ENCODE peak calls at places on chromosomes 2 and 18, in six cellular contexts. X, W, Y, G, T and Q are unnamed samples.

GRCh38 chr2:15546297-15547098 is 14.6 kb downstream of the NBAS start:
- DNase-seq in X (no peak), W (no peak), Y (no peak), G (no peak), T (no peak), Q (no peak)

GRCh38 chr2:19932928-19933327 is 31.1 kb upstream of the TTC32 start:
- DNase-seq in X (no peak), W (no peak), Y (no peak), G (no peak), T (no peak), Q (no peak)

GRCh38 chr2:15092691-15093090 is 460.2 kb downstream of the LRATD1 start:
- DNase-seq in X (no peak), W (no peak), Y (no peak), G (no peak), T (no peak), Q (no peak)

GRCh38 chr2:200962821-200963128 is 685 bp downstream of the ORC2 start:
- DNase-seq in X (no peak), W (no peak), Y (no peak), G (no peak), T (no peak), Q (no peak)

GRCh38 chr2:68710756-68711155 is 23.9 kb upstream of the ARHGAP25 start:
- DNase-seq in X (no peak), W (no peak), Y (no peak), G (no peak), T (no peak), Q (no peak)

GRCh38 chr2:75964646-75965045 is 253.9 kb upstream of the GCFC2 start:
- DNase-seq in X (no peak), W (no peak), Y (no peak), G (no peak), T (no peak), Q (no peak)

GRCh38 chr2:209426432-209426831 is 2.6 kb downstream of the MAP2 start:
- DNase-seq in X (no peak), W (no peak), Y (peak; percentile 23), G (no peak), T (no peak), Q (no peak)

GRCh38 chr2:71615769-71616730 is 162.7 kb downstream of the DYSF start:
- DNase-seq in X (no peak), W (no peak), Y (no peak), G (no peak), T (no peak), Q (peak; percentile 8)

GRCh38 chr18:66735933-66736332 is 132.0 kb upstream of the CDH19 start:
- DNase-seq in X (no peak), W (no peak), Y (no peak), G (no peak), T (no peak), Q (no peak)

GRCh38 chr2:142220901-142221300 is 90.1 kb upstream of the LRP1B start:
- DNase-seq in X (no peak), W (no peak), Y (no peak), G (no peak), T (no peak), Q (no peak)

GRCh38 chr2:217555075-217555876 is 447.5 kb downstream of the TNS1 start:
- DNase-seq in X (no peak), W (no peak), Y (no peak), G (no peak), T (no peak), Q (peak; percentile 46)

GRCh38 chr2:36271266-36271665 is 84.3 kb upstream of the CRIM1 start:
- DNase-seq in X (no peak), W (no peak), Y (no peak), G (no peak), T (no peak), Q (no peak)

GRCh38 chr2:165563468-165564225 is 94.1 kb downstream of the CSRNP3 start:
- DNase-seq in X (peak; percentile 34), W (no peak), Y (peak; percentile 29), G (no peak), T (no peak), Q (no peak)

GRCh38 chr2:99340669-99341236 is 3.6 kb downstream of the EIF5B start:
- DNase-seq in X (no peak), W (no peak), Y (no peak), G (no peak), T (no peak), Q (no peak)

GRCh38 chr2:30148850-30149249 is 2.0 kb downstream of the YPEL5 start:
- DNase-seq in X (peak; percentile 32), W (no peak), Y (no peak), G (no peak), T (no peak), Q (no peak)

GRCh38 chr2:774436-774835 is 97.2 kb upstream of the TMEM18 start:
- DNase-seq in X (no peak), W (no peak), Y (peak; percentile 71), G (no peak), T (no peak), Q (no peak)

GRCh38 chr2:127279781-127280180 is 14.2 kb downstream of the ERCC3 start:
- DNase-seq in X (no peak), W (no peak), Y (no peak), G (no peak), T (no peak), Q (no peak)

GRCh38 chr2:127278959-127279358 is 15.0 kb downstream of the ERCC3 start:
- DNase-seq in X (no peak), W (no peak), Y (no peak), G (no peak), T (no peak), Q (no peak)

GRCh38 chr2:127275356-127275755 is 18.6 kb downstream of the ERCC3 start:
- DNase-seq in X (no peak), W (no peak), Y (no peak), G (no peak), T (no peak), Q (no peak)

GRCh38 chr2:127277028-127277427 is 16.9 kb downstream of the ERCC3 start:
- DNase-seq in X (no peak), W (no peak), Y (no peak), G (no peak), T (no peak), Q (no peak)

GRCh38 chr2:127275789-127276188 is 18.2 kb downstream of the ERCC3 start:
- DNase-seq in X (no peak), W (no peak), Y (no peak), G (no peak), T (no peak), Q (no peak)
- H3K36me3 ChIP-seq in X (peaks cover 92% of the 10 kb centered on the region), W (peaks cover 42% of the 10 kb centered on the region), Y (peaks cover 4% of the 10 kb centered on the region), G (peaks cover 18% of the 10 kb centered on the region), T (no peaks in the 10 kb centered on the region), Q (no peaks in the 10 kb centered on the region)

GRCh38 chr2:196173505-196173904 is 2.1 kb upstream of the STK17B start:
- DNase-seq in X (no peak), W (no peak), Y (no peak), G (no peak), T (no peak), Q (no peak)
- H3K4me1 ChIP-seq in X (peaks cover 44% of the 10 kb centered on the region), W (peaks cover 4% of the 10 kb centered on the region), Y (peaks cover 11% of the 10 kb centered on the region), G (peaks cover 7% of the 10 kb centered on the region), T (peaks cover 12% of the 10 kb centered on the region), Q (no peaks in the 10 kb centered on the region)

DNA sequence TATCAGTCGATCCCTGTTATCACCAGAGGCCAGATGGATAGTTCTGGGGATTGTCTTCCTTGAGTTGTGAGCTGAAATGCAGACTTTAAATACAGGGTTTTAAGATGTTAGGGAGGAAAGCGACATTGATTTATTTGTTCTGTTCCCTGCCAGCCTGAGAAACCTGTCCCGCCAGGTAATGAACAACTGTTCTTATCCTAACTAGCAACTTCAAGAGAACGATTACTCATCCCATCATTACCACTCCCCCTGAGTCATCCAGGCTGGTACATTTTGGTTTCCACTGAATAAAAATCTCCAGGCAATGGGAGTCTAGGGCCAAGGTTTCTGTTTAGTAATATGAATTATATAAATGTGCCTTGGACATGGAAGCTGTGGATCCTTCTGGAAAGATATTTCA is 131.2 kb downstream of the LYPD6B start:
- DNase-seq in X (no peak), W (peak; percentile 46), Y (no peak), G (no peak), T (peak; percentile 46), Q (no peak)
- H3K27ac ChIP-seq in X (no peak overlapping the region), W (peak overlapping the region; percentile 63), Y (no peak overlapping the region), G (no peak overlapping the region), T (no peak overlapping the region), Q (no peak overlapping the region)

GRCh38 chr2:239107936-239108335 is 260.1 kb downstream of the TWIST2 start:
- DNase-seq in X (no peak), W (no peak), Y (no peak), G (no peak), T (no peak), Q (no peak)
- H3K36me3 ChIP-seq in X (no peaks in the 10 kb centered on the region), W (no peaks in the 10 kb centered on the region), Y (no peaks in the 10 kb centered on the region), G (no peaks in the 10 kb centered on the region), T (no peaks in the 10 kb centered on the region), Q (no peaks in the 10 kb centered on the region)